ENCODE peak calls at places on chromosome 19, in nine cellular contexts. One of them, this sample, is unnamed.

GRCh38 chr19:48950159-48950558 is 4.5 kb upstream of the BAX start:
- DNase-seq in germinal center: no peak
- DNase-seq in stimulated activated CD8-positive, alpha-beta memory T cell treated with anti-CD3 and anti-CD28 coated beads, Interleukin-4, amount 100 ng/mL, for 24 hours: no peak
- DNase-seq in ELR: no peak
- DNase-seq in midbrain: no peak
- DNase-seq in foreskin fibroblast: no peak
- DNase-seq in NCI-H526: no peak
- DNase-seq in CD4-positive, alpha-beta memory T cell: no peak
- DNase-seq in lung: no peak
- DNase-seq in this sample: no peak

GRCh38 chr19:1811942-1812425 is at the start of gene ATP8B3:
- DNase-seq in lung: no peak
- DNase-seq in midbrain: no peak
- DNase-seq in ELR: no peak
- DNase-seq in foreskin fibroblast: no peak
- DNase-seq in CD4-positive, alpha-beta memory T cell: no peak
- DNase-seq in NCI-H526: no peak
- DNase-seq in stimulated activated CD8-positive, alpha-beta memory T cell treated with anti-CD3 and anti-CD28 coated beads, Interleukin-4, amount 100 ng/mL, for 24 hours: no peak
- DNase-seq in germinal center: peak; percentile 99
- DNase-seq in this sample: no peak

GRCh38 chr19:49977111-49977510 is 16.1 kb upstream of the SIGLEC11 start:
- DNase-seq in NCI-H526: no peak
- DNase-seq in germinal center: no peak
- DNase-seq in midbrain: no peak
- DNase-seq in lung: no peak
- DNase-seq in stimulated activated CD8-positive, alpha-beta memory T cell treated with anti-CD3 and anti-CD28 coated beads, Interleukin-4, amount 100 ng/mL, for 24 hours: no peak
- DNase-seq in foreskin fibroblast: no peak
- DNase-seq in CD4-positive, alpha-beta memory T cell: no peak
- DNase-seq in ELR: no peak
- DNase-seq in this sample: no peak

GRCh38 chr19:10408511-10409291 is 5.4 kb upstream of the CDC37 start:
- DNase-seq in NCI-H526: no peak
- DNase-seq in ELR: no peak
- DNase-seq in lung: no peak
- DNase-seq in stimulated activated CD8-positive, alpha-beta memory T cell treated with anti-CD3 and anti-CD28 coated beads, Interleukin-4, amount 100 ng/mL, for 24 hours: peak; percentile 55
- DNase-seq in foreskin fibroblast: no peak
- DNase-seq in midbrain: peak; percentile 22
- DNase-seq in germinal center: peak; percentile 69
- DNase-seq in CD4-positive, alpha-beta memory T cell: peak; percentile 60
- DNase-seq in this sample: no peak

GRCh38 chr19:58033741-58034475 is at the start of gene ZSCAN1:
- DNase-seq in stimulated activated CD8-positive, alpha-beta memory T cell treated with anti-CD3 and anti-CD28 coated beads, Interleukin-4, amount 100 ng/mL, for 24 hours: peak; percentile 11
- DNase-seq in foreskin fibroblast: peak; percentile 86
- DNase-seq in ELR: peak; percentile 69
- DNase-seq in germinal center: peak; percentile 67
- DNase-seq in midbrain: peak; percentile 95
- DNase-seq in lung: peak; percentile 59
- DNase-seq in CD4-positive, alpha-beta memory T cell: no peak
- DNase-seq in NCI-H526: no peak
- DNase-seq in this sample: peak; percentile 83

GRCh38 chr19:53094749-53095575 is 8.3 kb downstream of the ZNF160 start:
- DNase-seq in stimulated activated CD8-positive, alpha-beta memory T cell treated with anti-CD3 and anti-CD28 coated beads, Interleukin-4, amount 100 ng/mL, for 24 hours: no peak
- DNase-seq in NCI-H526: peak; percentile 98
- DNase-seq in germinal center: no peak
- DNase-seq in ELR: no peak
- DNase-seq in foreskin fibroblast: no peak
- DNase-seq in CD4-positive, alpha-beta memory T cell: no peak
- DNase-seq in lung: no peak
- DNase-seq in midbrain: no peak
- DNase-seq in this sample: no peak

GRCh38 chr19:2261438-2262172 is 5.4 kb upstream of the JSRP1 start:
- DNase-seq in NCI-H526: no peak
- DNase-seq in midbrain: no peak
- DNase-seq in germinal center: no peak
- DNase-seq in stimulated activated CD8-positive, alpha-beta memory T cell treated with anti-CD3 and anti-CD28 coated beads, Interleukin-4, amount 100 ng/mL, for 24 hours: no peak
- DNase-seq in ELR: peak; percentile 54
- DNase-seq in CD4-positive, alpha-beta memory T cell: peak; percentile 49
- DNase-seq in foreskin fibroblast: no peak
- DNase-seq in lung: no peak
- DNase-seq in this sample: no peak

GRCh38 chr19:39813264-39813998 is 20.5 kb downstream of the DYRK1B start:
- DNase-seq in lung: no peak
- DNase-seq in NCI-H526: no peak
- DNase-seq in foreskin fibroblast: no peak
- DNase-seq in germinal center: no peak
- DNase-seq in stimulated activated CD8-positive, alpha-beta memory T cell treated with anti-CD3 and anti-CD28 coated beads, Interleukin-4, amount 100 ng/mL, for 24 hours: no peak
- DNase-seq in CD4-positive, alpha-beta memory T cell: no peak
- DNase-seq in ELR: no peak
- DNase-seq in midbrain: no peak
- DNase-seq in this sample: no peak

GRCh38 chr19:39237200-39238184 is 7.3 kb downstream of the IFNL3 start:
- DNase-seq in CD4-positive, alpha-beta memory T cell: peak; percentile 21
- DNase-seq in germinal center: peak; percentile 26
- DNase-seq in foreskin fibroblast: no peak
- DNase-seq in lung: peak; percentile 78
- DNase-seq in NCI-H526: peak; percentile 29
- DNase-seq in ELR: peak; percentile 17
- DNase-seq in midbrain: no peak
- DNase-seq in stimulated activated CD8-positive, alpha-beta memory T cell treated with anti-CD3 and anti-CD28 coated beads, Interleukin-4, amount 100 ng/mL, for 24 hours: peak; percentile 29
- DNase-seq in this sample: no peak

This sample was measured in T47D.